ENCODE peak calls at places on chromosomes 3 and 15, in six cellular contexts. A is retinal pigment epithelial cell, R is ELF-1, M is transverse colon, X is HS-5, T is cardiac fibroblast. W is an unnamed sample.

GRCh38 chr15:69522361-69522760 is 69.7 kb downstream of the RPLP1 start:
- DNase-seq in A (no peak), R (no peak), M (no peak), X (no peak), T (no peak), W (no peak)

GRCh38 chr15:36428102-36428845 is 151.2 kb upstream of the CDIN1 start:
- DNase-seq in A (peak; percentile 24), R (peak; percentile 79), M (no peak), X (peak; percentile 100), T (peak; percentile 99), W (peak; percentile 98)

GRCh38 chr3:98699132-98699531 is 64.0 kb upstream of the ST3GAL6 start:
- DNase-seq in A (no peak), R (no peak), M (no peak), X (no peak), T (peak; percentile 25), W (no peak)

GRCh38 chr3:186589115-186589514 is 18.6 kb downstream of the DNAJB11 start:
- DNase-seq in A (no peak), R (no peak), M (no peak), X (no peak), T (peak; percentile 65), W (no peak)

GRCh38 chr3:29978036-29978435 is 628.4 kb upstream of the TGFBR2 start:
- DNase-seq in A (no peak), R (no peak), M (no peak), X (no peak), T (peak; percentile 21), W (no peak)

GRCh38 chr3:72068621-72069020 is 283.7 kb upstream of the PROK2 start:
- DNase-seq in A (no peak), R (no peak), M (no peak), X (no peak), T (peak; percentile 24), W (no peak)

GRCh38 chr3:109952924-109953323 is 615.6 kb upstream of the DPPA4 start:
- DNase-seq in A (peak; percentile 64), R (no peak), M (no peak), X (no peak), T (peak; percentile 53), W (no peak)

GRCh38 chr15:62591842-62592838 is 427.1 kb upstream of the C2CD4B start:
- DNase-seq in A (no peak), R (no peak), M (no peak), X (no peak), T (peak; percentile 41), W (peak; percentile 65)

GRCh38 chr15:99435138-99435695 is 130.6 kb upstream of the MEF2A start:
- DNase-seq in A (no peak), R (no peak), M (peak; percentile 90), X (no peak), T (no peak), W (no peak)

GRCh38 chr3:171810278-171811058 is at the start of gene PLD1:
- DNase-seq in A (peak; percentile 71), R (no peak), M (peak; percentile 89), X (no peak), T (peak; percentile 86), W (no peak)

GRCh38 chr3:42020681-42021307 is 58.9 kb upstream of the ULK4 start:
- DNase-seq in A (no peak), R (no peak), M (no peak), X (peak; percentile 68), T (peak; percentile 90), W (no peak)

GRCh38 chr3:4218426-4219226 is 84.5 kb upstream of the SETMAR start:
- DNase-seq in A (peak; percentile 71), R (no peak), M (no peak), X (no peak), T (no peak), W (no peak)

GRCh38 chr15:33866101-33866737 is 102.1 kb upstream of the CHRM5 start:
- DNase-seq in A (no peak), R (peak; percentile 89), M (no peak), X (no peak), T (no peak), W (no peak)

GRCh38 chr3:13715167-13715954 is 164.5 kb downstream of the WNT7A start:
- DNase-seq in A (no peak), R (no peak), M (no peak), X (no peak), T (no peak), W (no peak)

GRCh38 chr3:171183042-171183441 is 156.5 kb upstream of the SLC2A2 start:
- DNase-seq in A (no peak), R (peak; percentile 22), M (no peak), X (no peak), T (peak; percentile 50), W (no peak)

GRCh38 chr3:140610544-140610943 is 67.3 kb upstream of the TRIM42 start:
- DNase-seq in A (no peak), R (no peak), M (no peak), X (no peak), T (peak; percentile 36), W (no peak)

GRCh38 chr15:31320022-31320421 is 6.6 kb upstream of the KLF13 start:
- DNase-seq in A (no peak), R (no peak), M (no peak), X (no peak), T (no peak), W (no peak)

GRCh38 chr3:58526124-58526957 is 10.6 kb downstream of the ACOX2 start:
- DNase-seq in A (peak; percentile 70), R (peak; percentile 40), M (no peak), X (peak; percentile 75), T (peak; percentile 96), W (peak; percentile 68)

GRCh38 chr15:85444329-85444605 is 63.9 kb downstream of the AKAP13 start:
- DNase-seq in A (no peak), R (no peak), M (no peak), X (no peak), T (no peak), W (no peak)

GRCh38 chr3:122092460-122093165 is 37.5 kb downstream of the CD86 start:
- DNase-seq in A (no peak), R (peak; percentile 21), M (peak; percentile 39), X (no peak), T (peak; percentile 59), W (no peak)

GRCh38 chr15:25095179-25095578 is 140.4 kb downstream of the SNRPN start:
- DNase-seq in A (no peak), R (no peak), M (no peak), X (no peak), T (no peak), W (no peak)

GRCh38 chr3:63654246-63654645 is 1.8 kb downstream of the SNTN start:
- DNase-seq in A (no peak), R (no peak), M (no peak), X (no peak), T (peak; percentile 58), W (no peak)

GRCh38 chr3:39000008-39000450 is 51.7 kb downstream of the SCN11A start:
- DNase-seq in A (peak; percentile 33), R (peak; percentile 72), M (no peak), X (peak; percentile 53), T (peak; percentile 80), W (peak; percentile 29)

GRCh38 chr15:39153718-39154117 is 427.2 kb upstream of the THBS1 start:
- DNase-seq in A (no peak), R (no peak), M (peak; percentile 26), X (no peak), T (no peak), W (no peak)

GRCh38 chr15:73265536-73266153 is 103.1 kb downstream of the HCN4 start:
- DNase-seq in A (no peak), R (peak; percentile 84), M (peak; percentile 11), X (no peak), T (peak; percentile 66), W (no peak)

GRCh38 chr3:142961539-142961938 is 1.9 kb downstream of the PAQR9 start:
- DNase-seq in A (peak; percentile 69), R (no peak), M (no peak), X (no peak), T (no peak), W (no peak)

GRCh38 chr3:97575742-97576141 is 188.8 kb upstream of the ARL6 start:
- DNase-seq in A (no peak), R (no peak), M (no peak), X (no peak), T (no peak), W (no peak)

GRCh38 chr3:107599755-107600122 is 77.0 kb downstream of the BBX start:
- DNase-seq in A (no peak), R (no peak), M (no peak), X (no peak), T (no peak), W (no peak)

GRCh38 chr3:50205719-50206276 is 727 bp downstream of the SLC38A3 start:
- DNase-seq in A (no peak), R (peak; percentile 75), M (peak; percentile 26), X (no peak), T (no peak), W (no peak)

GRCh38 chr15:34869110-34869509 is 73.8 kb upstream of the ACTC1 start:
- DNase-seq in A (no peak), R (no peak), M (no peak), X (no peak), T (no peak), W (no peak)